ENCODE peak calls at places on chromosome 13, in eight cellular contexts. Z, M, H, J, V, X, A and C are unnamed samples.

GRCh38 chr13:23673354-23673753 is 103.1 kb downstream of the TNFRSF19 start:
- DNase-seq in M (no peak), A (no peak), V (no peak), X (peak), J (no peak), H (no peak), Z (no peak), C (peak)

GRCh38 chr13:109385161-109385560 is 401.2 kb downstream of the IRS2 start:
- DNase-seq in M (no peak), A (no peak), V (no peak), Z (no peak), X (no peak), H (no peak), J (no peak), C (peak)

GRCh38 chr13:50668882-50669281 is 174.6 kb downstream of the DLEU7 start:
- DNase-seq in V (no peak), J (no peak), H (no peak), M (no peak), A (no peak), X (no peak), Z (no peak), C (no peak)

GRCh38 chr13:65584126-65584525 is 1646.0 kb downstream of the PCDH9 start:
- DNase-seq in M (no peak), A (no peak), H (no peak), X (no peak), V (no peak), Z (no peak), J (no peak), C (no peak)

GRCh38 chr13:94309997-94310842 is 169.3 kb downstream of the DCT start:
- DNase-seq in H (no peak), J (no peak), X (peak), A (no peak), M (no peak), Z (no peak), V (no peak), C (peak)

GRCh38 chr13:61286148-61286745 is 129.4 kb downstream of the PCDH20 start:
- DNase-seq in M (peak), Z (no peak), J (no peak), X (no peak), V (peak), A (no peak), H (no peak), C (no peak)

GRCh38 chr13:111339366-111340143 is 19.1 kb downstream of the TEX29 start:
- DNase-seq in A (no peak), M (no peak), V (no peak), X (no peak), J (no peak), Z (no peak), H (no peak), C (no peak)

GRCh38 chr13:46119883-46120614 is 15.2 kb upstream of the CPB2 start:
- DNase-seq in J (peak), V (no peak), M (no peak), X (peak), H (no peak), Z (no peak), A (no peak), C (peak)

GRCh38 chr13:85864963-85865530 is 65.8 kb upstream of the SLITRK6 start:
- DNase-seq in A (no peak), Z (no peak), J (no peak), H (no peak), M (peak), X (peak), V (peak), C (no peak)

GRCh38 chr13:107743983-107744382 is 471.4 kb downstream of the LIG4 start:
- DNase-seq in J (no peak), Z (no peak), M (peak), V (no peak), A (no peak), X (peak), H (no peak), C (peak)

GRCh38 chr13:37889102-37889501 is 19.5 kb upstream of the TRPC4 start:
- DNase-seq in V (no peak), Z (no peak), A (no peak), H (no peak), M (no peak), X (peak), J (no peak), C (peak)